ENCODE peak calls at places on chromosome 12, in seven cellular contexts. V, D, F, O, Y, P and B are unnamed samples.

GRCh38 chr12:54262403-54262925 is 17.5 kb downstream of the CBX5 start:
- DNase-seq in V (no peak), D (peak), F (peak), O (peak), Y (no peak), P (peak), B (no peak)

GRCh38 chr12:52953181-52953841 is 4.4 kb downstream of the KRT18 start:
- DNase-seq in V (no peak), D (no peak), F (no peak), O (no peak), Y (no peak), P (no peak), B (no peak)

GRCh38 chr12:3214508-3215365 is 137.6 kb downstream of the TSPAN9 start:
- DNase-seq in V (no peak), D (no peak), F (no peak), O (no peak), Y (no peak), P (no peak), B (no peak)

GRCh38 chr12:53500119-53500775 is 836 bp upstream of the TARBP2 start:
- DNase-seq in V (no peak), D (peak), F (peak), O (peak), Y (no peak), P (peak), B (peak)

GRCh38 chr12:28059678-28060077 is 87.1 kb upstream of the PTHLH start:
- DNase-seq in V (no peak), D (no peak), F (no peak), O (no peak), Y (no peak), P (no peak), B (no peak)

GRCh38 chr12:1505151-1505450 is 89.3 kb downstream of the FBXL14 start:
- DNase-seq in V (no peak), D (no peak), F (no peak), O (no peak), Y (no peak), P (no peak), B (peak)

GRCh38 chr12:32419520-32419960 is 20.2 kb downstream of the FGD4 start:
- DNase-seq in V (no peak), D (peak), F (peak), O (no peak), Y (no peak), P (peak), B (no peak)

GRCh38 chr12:103441437-103442186 is 54.2 kb downstream of the C12orf42 start:
- DNase-seq in V (no peak), D (no peak), F (no peak), O (no peak), Y (peak), P (no peak), B (no peak)

GRCh38 chr12:24562761-24563392 is 386.0 kb downstream of the BCAT1 start:
- DNase-seq in V (peak), D (peak), F (peak), O (peak), Y (no peak), P (peak), B (peak)

GRCh38 chr12:51705450-51705849 is 114.4 kb downstream of the SCN8A start:
- DNase-seq in V (no peak), D (peak), F (peak), O (no peak), Y (no peak), P (no peak), B (no peak)

GRCh38 chr12:386651-387050 is 2.5 kb downstream of the KDM5A start:
- DNase-seq in V (no peak), D (peak), F (peak), O (no peak), Y (no peak), P (peak), B (no peak)

GRCh38 chr12:83641789-83642188 is 955.1 kb downstream of the TMTC2 start:
- DNase-seq in V (no peak), D (no peak), F (no peak), O (no peak), Y (no peak), P (no peak), B (no peak)

GRCh38 chr12:113230315-113231274 is 9.3 kb downstream of the TPCN1 start:
- DNase-seq in V (no peak), D (no peak), F (no peak), O (no peak), Y (no peak), P (no peak), B (no peak)

GRCh38 chr12:70660620-70661219 is 23.5 kb upstream of the PTPRB start:
- DNase-seq in V (no peak), D (peak), F (peak), O (peak), Y (no peak), P (peak), B (no peak)

GRCh38 chr12:118467576-118467975 is 91.2 kb downstream of the SUDS3 start:
- DNase-seq in V (no peak), D (no peak), F (no peak), O (no peak), Y (no peak), P (no peak), B (no peak)

GRCh38 chr12:65721541-65722190 is 102.6 kb upstream of the HMGA2 start:
- DNase-seq in V (no peak), D (no peak), F (no peak), O (no peak), Y (no peak), P (no peak), B (no peak)

GRCh38 chr12:98750511-98750910 is 105.4 kb downstream of the APAF1 start:
- DNase-seq in V (no peak), D (peak), F (peak), O (no peak), Y (no peak), P (no peak), B (no peak)

GRCh38 chr12:95998611-95999300 is 2.6 kb upstream of the HAL start:
- DNase-seq in V (peak), D (peak), F (peak), O (peak), Y (peak), P (peak), B (no peak)

GRCh38 chr12:51954465-51955361 is 3.2 kb downstream of the ACVR1B start:
- DNase-seq in V (no peak), D (no peak), F (peak), O (peak), Y (no peak), P (peak), B (no peak)

GRCh38 chr12:7806863-7807487 is 17.8 kb downstream of the NANOG start:
- DNase-seq in V (peak), D (peak), F (peak), O (peak), Y (peak), P (peak), B (peak)

GRCh38 chr12:10614056-10614370 is 604 bp upstream of the MAGOHB start:
- DNase-seq in V (no peak), D (no peak), F (no peak), O (no peak), Y (no peak), P (peak), B (no peak)

GRCh38 chr12:122336015-122336946 is 70.0 kb upstream of the VPS33A start:
- DNase-seq in V (no peak), D (peak), F (peak), O (peak), Y (no peak), P (peak), B (no peak)

GRCh38 chr12:14547571-14547970 is 20.1 kb downstream of the PLBD1 start:
- DNase-seq in V (no peak), D (no peak), F (no peak), O (no peak), Y (no peak), P (no peak), B (no peak)

GRCh38 chr12:96434107-96434506 is 33.9 kb upstream of the CDK17 start:
- DNase-seq in V (no peak), D (peak), F (peak), O (no peak), Y (no peak), P (peak), B (no peak)

GRCh38 chr12:77837876-77838291 is 7.2 kb downstream of the NAV3 start:
- DNase-seq in V (no peak), D (no peak), F (no peak), O (no peak), Y (no peak), P (no peak), B (no peak)

GRCh38 chr12:53145383-53145782 is 35.1 kb upstream of the ZNF740 start:
- DNase-seq in V (no peak), D (peak), F (peak), O (peak), Y (no peak), P (peak), B (no peak)

GRCh38 chr12:7321624-7322023 is 17.8 kb downstream of the ACSM4 start:
- DNase-seq in V (no peak), D (no peak), F (no peak), O (no peak), Y (no peak), P (no peak), B (no peak)

GRCh38 chr12:106205208-106206069 is 42.4 kb downstream of the CKAP4 start:
- DNase-seq in V (no peak), D (no peak), F (peak), O (no peak), Y (no peak), P (no peak), B (no peak)

GRCh38 chr12:27477049-27477448 is 30.5 kb downstream of the SMCO2 start:
- DNase-seq in V (no peak), D (no peak), F (no peak), O (no peak), Y (no peak), P (no peak), B (no peak)

GRCh38 chr12:65169311-65170244 is at the start of gene LEMD3:
- DNase-seq in V (peak), D (peak), F (peak), O (peak), Y (peak), P (peak), B (peak)

GRCh38 chr12:82481954-82482353 is 123.6 kb downstream of the METTL25 start:
- DNase-seq in V (no peak), D (no peak), F (no peak), O (no peak), Y (no peak), P (no peak), B (no peak)

GRCh38 chr12:88188180-88188579 is 46.1 kb downstream of the TMTC3 start:
- DNase-seq in V (no peak), D (peak), F (peak), O (no peak), Y (no peak), P (no peak), B (no peak)

GRCh38 chr12:116714175-116714574 is 23.7 kb downstream of the SPRING1 start:
- DNase-seq in V (no peak), D (no peak), F (no peak), O (no peak), Y (no peak), P (no peak), B (no peak)

GRCh38 chr12:110355080-110355479 is 48.4 kb downstream of the ANAPC7 start:
- DNase-seq in V (no peak), D (no peak), F (peak), O (no peak), Y (no peak), P (no peak), B (no peak)

GRCh38 chr12:93982847-93983315 is 165.5 kb upstream of the PLXNC1 start:
- DNase-seq in V (no peak), D (peak), F (peak), O (peak), Y (no peak), P (peak), B (no peak)

GRCh38 chr12:65460076-65460475 is 181.6 kb downstream of the MSRB3 start:
- DNase-seq in V (no peak), D (no peak), F (no peak), O (peak), Y (no peak), P (no peak), B (no peak)

GRCh38 chr12:29171421-29172258 is 22.6 kb downstream of the FAR2 start:
- DNase-seq in V (no peak), D (no peak), F (no peak), O (no peak), Y (no peak), P (no peak), B (no peak)

GRCh38 chr12:125773033-125773432 is 707.8 kb downstream of the AACS start:
- DNase-seq in V (no peak), D (no peak), F (peak), O (peak), Y (no peak), P (no peak), B (peak)

GRCh38 chr12:108365324-108365723 is 26.2 kb upstream of the CMKLR1 start:
- DNase-seq in V (no peak), D (no peak), F (no peak), O (no peak), Y (no peak), P (no peak), B (no peak)

GRCh38 chr12:108368089-108368488 is 29.0 kb upstream of the CMKLR1 start:
- DNase-seq in V (no peak), D (no peak), F (no peak), O (no peak), Y (no peak), P (no peak), B (no peak)

GRCh38 chr12:108369736-108370396 is 30.8 kb upstream of the CMKLR1 start:
- DNase-seq in V (no peak), D (no peak), F (no peak), O (no peak), Y (no peak), P (no peak), B (no peak)

GRCh38 chr12:108364879-108365278 is 25.8 kb upstream of the CMKLR1 start:
- DNase-seq in V (no peak), D (no peak), F (no peak), O (no peak), Y (no peak), P (no peak), B (no peak)

GRCh38 chr12:108367436-108367835 is 28.3 kb upstream of the CMKLR1 start:
- DNase-seq in V (no peak), D (no peak), F (peak), O (no peak), Y (no peak), P (no peak), B (no peak)
- H2AFZ ChIP-seq in V (no peak), D (no peak), F (no peak), O (no peak), Y (no peak), P (no peak), B (no peak)

GRCh38 chr12:63838411-63838810 is 6.1 kb upstream of the SRGAP1 start:
- DNase-seq in V (no peak), D (no peak), F (no peak), O (no peak), Y (no peak), P (no peak), B (no peak)
- H2AFZ ChIP-seq in V (no peak), D (no peak), F (no peak), O (no peak), Y (no peak), P (no peak), B (no peak)

DNA sequence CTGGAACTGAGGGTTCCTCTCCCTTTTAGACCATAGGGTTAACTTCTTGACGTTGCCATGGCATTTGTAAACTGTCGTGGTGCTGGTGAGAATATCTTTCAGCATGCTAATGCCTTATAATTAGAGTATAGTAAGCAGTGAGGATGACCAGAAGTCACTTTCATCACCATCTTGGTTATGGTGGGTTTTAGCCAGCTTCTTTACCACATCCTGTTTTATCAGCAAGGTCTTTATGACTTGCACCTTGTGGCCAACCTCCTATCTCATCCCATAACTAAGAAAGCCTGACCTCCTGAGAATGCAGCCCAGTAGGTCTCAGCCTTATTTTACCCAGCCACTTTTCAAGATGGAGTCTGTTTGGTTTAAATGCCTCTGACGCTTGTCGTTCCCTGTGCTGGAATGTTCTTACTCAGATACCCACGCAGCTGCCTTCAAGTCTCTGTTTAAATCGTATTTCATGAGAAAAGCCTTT is 44.2 kb downstream of the BBS10 start:
- DNase-seq in V (no peak), D (peak), F (no peak), O (no peak), Y (no peak), P (no peak), B (no peak)
- H2AFZ ChIP-seq in V (no peak), D (no peak), F (peak), O (no peak), Y (no peak), P (no peak), B (no peak)

GRCh38 chr12:124725612-124726237 is 137.9 kb downstream of the SCARB1 start:
- DNase-seq in V (no peak), D (no peak), F (no peak), O (no peak), Y (no peak), P (no peak), B (no peak)
- H2AFZ ChIP-seq in V (no peak), D (no peak), F (no peak), O (no peak), Y (no peak), P (no peak), B (no peak)

DNA sequence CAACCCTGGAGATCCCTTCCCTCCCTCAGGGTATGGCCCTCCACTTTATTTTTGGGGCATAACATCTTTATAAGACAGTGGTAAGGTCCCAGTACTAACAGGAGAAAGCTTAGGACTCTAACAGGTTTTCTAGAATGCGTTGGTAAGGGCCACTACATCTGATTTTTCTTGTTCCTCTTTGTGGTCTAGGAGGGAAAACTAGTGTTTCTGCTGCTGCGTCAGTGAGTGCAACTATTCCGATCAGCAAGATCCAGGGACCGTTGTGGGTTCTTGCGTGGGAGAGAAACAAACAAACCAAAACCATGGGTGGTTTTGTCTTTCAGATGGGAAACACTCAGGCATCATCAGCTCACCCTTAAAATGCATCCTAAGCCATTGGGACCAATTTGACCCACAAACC is 123.6 kb upstream of the SLC16A7 start:
- DNase-seq in V (no peak), D (no peak), F (no peak), O (no peak), Y (peak), P (no peak), B (no peak)
- H2AFZ ChIP-seq in V (no peak), D (no peak), F (no peak), O (no peak), Y (no peak), P (no peak), B (no peak)

GRCh38 chr12:46693034-46693433 is 132.8 kb downstream of the SLC38A4 start:
- DNase-seq in V (no peak), D (no peak), F (no peak), O (no peak), Y (no peak), P (no peak), B (no peak)
- H2AFZ ChIP-seq in V (no peak), D (no peak), F (no peak), O (no peak), Y (no peak), P (no peak), B (no peak)

DNA sequence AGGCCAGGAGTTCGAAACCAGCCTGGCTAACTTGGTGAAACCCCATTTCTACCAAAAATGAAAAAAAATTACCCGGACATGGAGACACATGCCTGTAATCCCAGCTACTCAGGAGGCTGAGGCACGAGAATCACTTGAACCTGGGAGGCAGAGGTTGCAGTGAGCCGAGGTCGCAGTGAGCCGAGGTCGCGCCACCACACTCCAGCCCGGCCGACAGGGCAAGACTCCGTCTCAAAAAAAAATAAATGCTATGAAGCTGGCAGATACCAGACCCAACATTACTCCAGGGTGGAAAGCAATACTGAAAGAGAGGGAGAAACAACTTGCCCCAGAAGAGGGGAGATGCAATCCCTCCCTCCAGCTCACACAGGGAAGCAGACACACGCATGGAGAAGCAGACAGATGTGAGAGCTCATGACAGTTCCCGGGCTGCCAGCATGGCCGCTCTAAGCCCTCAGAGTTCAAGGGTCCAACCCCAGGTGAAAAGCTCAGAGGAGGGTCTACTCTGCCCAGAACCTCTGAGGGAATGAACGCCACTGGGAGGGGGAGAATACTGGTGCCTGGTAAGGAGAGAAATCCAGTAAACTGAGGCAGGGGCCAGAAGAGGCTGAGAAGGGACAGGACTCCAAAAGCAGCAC is 34.8 kb upstream of the PLEKHG6 start:
- DNase-seq in V (no peak), D (no peak), F (no peak), O (no peak), Y (no peak), P (no peak), B (no peak)
- H2AFZ ChIP-seq in V (no peak), D (no peak), F (no peak), O (no peak), Y (no peak), P (no peak), B (no peak)

GRCh38 chr12:59700145-59700435 is 104.3 kb downstream of the SLC16A7 start:
- DNase-seq in V (no peak), D (no peak), F (no peak), O (no peak), Y (no peak), P (no peak), B (no peak)

GRCh38 chr12:59698599-59698998 is 102.8 kb downstream of the SLC16A7 start:
- DNase-seq in V (no peak), D (peak), F (peak), O (no peak), Y (no peak), P (peak), B (no peak)

GRCh38 chr12:59695379-59695778 is 99.5 kb downstream of the SLC16A7 start:
- DNase-seq in V (no peak), D (peak), F (peak), O (no peak), Y (no peak), P (peak), B (no peak)

DNA sequence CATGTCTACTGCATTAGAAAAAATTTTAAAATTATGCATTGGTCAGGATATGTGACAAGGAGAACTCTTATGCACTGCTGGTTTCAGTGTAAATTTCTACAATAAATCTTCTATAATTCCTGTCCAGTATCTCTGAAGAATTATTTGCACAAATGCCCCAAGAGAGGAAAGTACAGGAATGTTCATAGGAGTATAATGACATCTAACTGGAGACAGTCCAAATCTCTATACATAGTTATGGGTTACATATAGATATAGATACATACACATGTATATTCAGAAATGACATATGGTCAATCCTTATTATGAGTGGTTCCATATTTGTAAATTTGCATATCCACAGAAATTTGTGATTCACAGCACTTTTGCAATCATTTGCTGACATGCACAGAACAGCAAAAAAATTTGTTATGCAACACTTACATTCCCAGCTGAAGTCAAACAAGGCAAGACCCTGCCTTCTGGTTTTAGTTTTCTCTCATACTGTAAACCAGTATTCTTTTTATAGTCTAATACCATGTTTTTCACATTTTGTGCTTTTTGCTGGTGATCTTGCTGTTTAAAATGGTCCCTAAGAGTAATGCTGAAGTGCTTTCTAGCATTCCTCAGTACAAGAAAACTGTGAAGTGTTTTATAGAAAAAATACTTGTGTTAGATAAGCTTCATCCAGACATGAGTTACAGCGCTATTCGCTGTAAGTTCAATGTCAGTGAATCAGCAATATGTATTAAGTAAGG is 103.7 kb downstream of the SLC16A7 start:
- DNase-seq in V (no peak), D (peak), F (peak), O (peak), Y (no peak), P (peak), B (no peak)
- H2AFZ ChIP-seq in V (no peak), D (no peak), F (peak), O (no peak), Y (no peak), P (no peak), B (no peak)